ENCODE peak calls at places on chromosome 12, in five cellular contexts. Q is cardiac muscle cell, V is sigmoid colon, R is Calu3, B is right atrium auricular region. X is an unnamed sample.
A peak's percentile ranks its signal among the peaks of the same experiment; 100 is the strongest.

GRCh38 chr12:112768278-112768677 is 23.3 kb upstream of the RPH3A start:
- DNase-seq in Q (no peak), V (no peak), R (no peak), B (no peak), X (no peak)

GRCh38 chr12:54215990-54216579 is 27.3 kb upstream of the SMUG1 start:
- DNase-seq in Q (no peak), V (no peak), R (peak; percentile 24), B (no peak), X (no peak)

GRCh38 chr12:71565568-71565967 is 98.1 kb downstream of the ZFC3H1 start:
- DNase-seq in Q (no peak), V (no peak), R (no peak), B (no peak), X (no peak)

GRCh38 chr12:44551631-44552030 is 324.5 kb downstream of the NELL2 start:
- DNase-seq in Q (no peak), V (no peak), R (no peak), B (no peak), X (no peak)

GRCh38 chr12:116657921-116658495 is 79.9 kb downstream of the SPRING1 start:
- DNase-seq in Q (no peak), V (no peak), R (no peak), B (no peak), X (no peak)

GRCh38 chr12:12533238-12533829 is 29.3 kb downstream of the DUSP16 start:
- DNase-seq in Q (peak; percentile 85), V (no peak), R (peak; percentile 46), B (no peak), X (no peak)

GRCh38 chr12:57096099-57096572 is 7.2 kb downstream of the NAB2 start:
- DNase-seq in Q (no peak), V (no peak), R (no peak), B (no peak), X (no peak)

GRCh38 chr12:93302331-93303229 is 75.1 kb upstream of the NUDT4 start:
- DNase-seq in Q (no peak), V (no peak), R (no peak), B (no peak), X (no peak)

GRCh38 chr12:104903648-104904423 is 54.3 kb downstream of the SLC41A2 start:
- DNase-seq in Q (no peak), V (no peak), R (no peak), B (no peak), X (no peak)

GRCh38 chr12:115710104-115710564 is 567.4 kb downstream of the MED13L start:
- DNase-seq in Q (no peak), V (no peak), R (no peak), B (peak; percentile 60), X (no peak)

GRCh38 chr12:97169922-97170321 is 262.9 kb downstream of the NEDD1 start:
- DNase-seq in Q (no peak), V (no peak), R (no peak), B (no peak), X (no peak)

GRCh38 chr12:82174383-82174782 is 183.8 kb downstream of the CCDC59 start:
- DNase-seq in Q (no peak), V (no peak), R (no peak), B (no peak), X (no peak)

GRCh38 chr12:92030618-92031017 is 115.0 kb downstream of the BTG1 start:
- DNase-seq in Q (no peak), V (peak; percentile 86), R (no peak), B (no peak), X (no peak)

GRCh38 chr12:62621239-62621638 is 154.6 kb downstream of the MON2 start:
- DNase-seq in Q (no peak), V (no peak), R (no peak), B (no peak), X (no peak)

GRCh38 chr12:806116-806805 is 53.9 kb downstream of the WNK1 start:
- DNase-seq in Q (no peak), V (no peak), R (no peak), B (no peak), X (no peak)

GRCh38 chr12:106409898-106410297 is 52.4 kb downstream of the POLR3B start:
- DNase-seq in Q (no peak), V (no peak), R (no peak), B (no peak), X (no peak)

GRCh38 chr12:104671407-104672095 is 214.8 kb downstream of the CHST11 start:
- DNase-seq in Q (peak; percentile 69), V (peak; percentile 92), R (peak; percentile 99), B (peak; percentile 95), X (no peak)

GRCh38 chr12:5096241-5096880 is 52.7 kb downstream of the KCNA5 start:
- DNase-seq in Q (peak; percentile 47), V (no peak), R (no peak), B (no peak), X (no peak)

GRCh38 chr12:99128246-99128645 is 483.2 kb downstream of the APAF1 start:
- DNase-seq in Q (no peak), V (no peak), R (no peak), B (no peak), X (no peak)

GRCh38 chr12:55822228-55822627 is 4.4 kb downstream of the ORMDL2 start:
- DNase-seq in Q (peak; percentile 42), V (no peak), R (peak; percentile 68), B (no peak), X (no peak)
- TF ChIP-seq CTCF in Q (peak; percentile 27), V (no peak), R (peak; percentile 37), B (no peak), X (peak; percentile 49)

DNA sequence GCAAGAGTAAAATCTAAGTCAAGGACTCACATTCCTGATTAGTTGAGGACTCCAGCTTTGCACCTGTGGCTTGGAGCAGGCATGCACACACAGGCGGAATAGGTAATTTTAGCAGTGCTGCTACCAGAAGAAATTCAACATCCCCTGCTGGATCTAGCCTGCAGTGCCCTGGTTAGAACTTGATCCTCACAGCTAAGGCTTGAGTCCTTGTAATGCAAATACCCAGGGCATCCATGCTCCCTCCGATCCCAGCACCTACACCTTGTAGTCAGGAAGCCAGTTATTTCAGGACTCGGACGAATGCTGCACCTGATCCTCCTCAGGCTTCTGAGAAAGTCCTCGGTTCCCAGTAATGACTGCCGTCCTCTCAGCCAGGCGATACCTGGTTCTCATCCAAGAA is 309.0 kb upstream of the AMIGO2 start:
- DNase-seq in Q (no peak), V (no peak), R (no peak), B (no peak), X (no peak)
- TF ChIP-seq CTCF in Q (no peak), V (no peak), R (no peak), B (no peak), X (no peak)

DNA sequence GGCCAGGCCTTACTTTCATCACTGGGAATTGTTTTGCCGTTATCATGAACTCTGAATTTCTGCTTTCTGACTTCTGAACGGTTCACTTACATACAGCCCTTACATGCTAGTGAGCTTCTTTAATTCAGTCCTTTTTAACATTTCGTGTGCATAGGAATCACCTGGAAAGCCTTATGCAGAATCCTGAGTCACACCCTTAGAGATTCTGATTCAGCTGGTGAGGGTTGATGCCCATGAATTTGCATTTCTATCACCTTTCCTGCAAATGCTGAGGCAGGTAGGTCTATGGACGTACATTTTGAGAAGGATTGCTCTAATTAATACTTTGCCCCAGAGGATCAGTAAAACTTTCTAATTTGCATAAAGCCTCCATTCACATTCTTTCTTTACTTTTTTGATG is 44.0 kb downstream of the PPHLN1 start:
- DNase-seq in Q (no peak), V (no peak), R (no peak), B (no peak), X (no peak)
- TF ChIP-seq CTCF in Q (no peak), V (no peak), R (no peak), B (no peak), X (no peak)

DNA sequence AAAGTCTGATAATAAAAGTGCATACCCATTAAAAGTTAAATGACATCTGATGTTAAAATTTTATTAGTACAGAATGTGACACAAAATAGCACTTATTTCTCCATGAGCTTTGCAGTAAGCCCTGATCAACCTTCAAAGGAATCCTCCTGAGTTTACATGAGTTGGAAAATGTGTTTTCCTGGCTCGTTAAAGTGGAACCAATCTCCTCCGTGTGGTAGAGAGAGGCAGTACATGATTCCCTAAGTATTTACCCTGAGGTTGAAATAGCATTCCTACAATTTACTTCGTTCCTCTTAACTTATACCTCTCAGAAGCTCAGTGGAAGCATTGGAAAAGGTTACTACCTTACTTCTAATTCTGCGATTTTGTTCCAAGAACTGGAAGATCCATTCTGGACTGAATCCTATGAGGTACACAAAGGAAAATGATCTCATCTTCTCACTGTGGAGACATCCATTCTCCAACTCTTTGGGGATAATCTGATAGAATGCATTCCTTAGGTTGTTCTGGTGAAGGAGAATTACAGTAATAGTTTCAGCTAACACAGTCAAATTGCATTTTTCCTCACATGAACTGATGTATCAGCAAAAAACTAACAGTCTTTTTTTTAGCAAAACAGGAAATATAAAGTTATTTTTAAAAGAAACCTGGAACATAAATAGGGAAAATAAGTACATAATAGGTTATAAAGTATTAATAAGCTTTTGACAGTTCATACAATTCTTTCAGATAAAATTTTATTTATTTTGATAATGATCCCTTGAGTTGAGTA is 475.6 kb downstream of the PDZRN4 start:
- DNase-seq in Q (peak; percentile 63), V (no peak), R (no peak), B (no peak), X (no peak)
- TF ChIP-seq CTCF in Q (no peak), V (peak; percentile 51), R (no peak), B (no peak), X (peak; percentile 68)

GRCh38 chr12:51263341-51263740 is 6.9 kb downstream of the SMAGP start:
- DNase-seq in Q (no peak), V (no peak), R (no peak), B (no peak), X (no peak)

GRCh38 chr12:51265024-51265423 is 5.2 kb downstream of the SMAGP start:
- DNase-seq in Q (no peak), V (no peak), R (no peak), B (no peak), X (no peak)

GRCh38 chr12:51264297-51264696 is 5.9 kb downstream of the SMAGP start:
- DNase-seq in Q (no peak), V (no peak), R (no peak), B (no peak), X (no peak)

DNA sequence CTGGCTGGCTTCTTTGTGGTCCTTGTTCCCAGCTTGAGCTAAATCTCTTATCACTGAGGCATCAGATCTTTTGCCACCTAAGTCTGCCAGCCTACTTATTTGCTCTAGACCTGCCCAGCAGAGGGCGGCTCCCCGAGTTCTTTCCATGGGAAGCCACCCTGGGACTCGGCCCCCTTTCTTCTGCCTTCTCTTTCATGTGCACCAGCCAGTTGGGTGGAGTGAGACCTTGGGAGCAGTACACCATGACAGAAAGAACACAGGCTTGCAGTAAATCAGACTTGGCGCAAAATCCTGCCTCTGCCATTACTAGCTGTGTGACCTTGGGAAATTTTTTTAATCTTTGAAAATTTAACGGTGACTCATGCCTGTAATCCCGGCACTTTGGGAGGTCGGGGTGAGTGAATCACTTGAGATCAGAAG is 7.4 kb downstream of the SMAGP start:
- DNase-seq in Q (peak; percentile 20), V (no peak), R (peak; percentile 63), B (no peak), X (peak; percentile 20)
- TF ChIP-seq CTCF in Q (peak; percentile 32), V (no peak), R (no peak), B (no peak), X (peak; percentile 37)

DNA sequence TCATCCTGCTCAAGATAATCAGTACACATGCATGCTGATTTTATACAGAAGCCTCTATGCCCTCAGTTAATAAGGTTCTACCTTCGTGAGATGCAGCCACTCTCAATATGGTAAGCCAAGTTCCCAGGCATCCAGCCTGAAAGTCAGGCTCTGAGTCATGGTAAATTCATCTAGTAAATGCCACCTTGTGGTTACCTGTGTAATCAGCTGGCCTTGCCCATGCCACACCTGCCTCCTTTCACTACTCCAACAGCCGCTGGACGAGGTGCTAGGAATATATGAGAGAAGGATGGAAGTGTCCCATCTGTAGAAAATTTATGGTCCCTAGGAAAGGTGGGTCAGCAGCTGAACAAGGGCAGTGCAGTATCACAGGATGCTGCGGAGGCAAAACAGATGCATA is 207.3 kb downstream of the SSPN start:
- DNase-seq in Q (no peak), V (no peak), R (peak; percentile 71), B (no peak), X (no peak)
- TF ChIP-seq CTCF in Q (no peak), V (no peak), R (peak; percentile 48), B (no peak), X (no peak)

X was measured in neural crest cell.